ENCODE peak calls at places on chromosomes 11 and 22, in seven cellular contexts. Q is HTR-8/SVneo; T is NCI-H146; S is AG04450; A is aorta; M is cardiac septum; Z is stimulated activated CD8-positive, alpha-beta memory T cell treated with anti-CD3 and anti-CD28 coated beads, Interleukin-2, amount 100 ng/mL, for 48 hours. V is an unnamed sample.

GRCh38 chr11:22597062-22597461 is 28.6 kb downstream of the FANCF start:
- DNase-seq in M (no peak), T (no peak), Q (no peak), A (no peak), S (no peak), Z (no peak), V (no peak)

GRCh38 chr11:15584158-15584557 is 469.4 kb downstream of the INSC start:
- DNase-seq in S (no peak), A (no peak), T (no peak), M (no peak), Z (no peak), Q (no peak), V (no peak)

GRCh38 chr22:25497269-25497668 is 67.2 kb upstream of the GRK3 start:
- DNase-seq in Q (no peak), Z (no peak), M (no peak), S (no peak), A (no peak), T (no peak), V (no peak)

GRCh38 chr11:105344938-105345337 is 205.4 kb upstream of the CARD18 start:
- DNase-seq in S (no peak), Q (no peak), Z (no peak), T (peak), M (no peak), A (no peak), V (no peak)

GRCh38 chr11:62004473-62004872 is 37.0 kb upstream of the FTH1 start:
- DNase-seq in M (no peak), A (peak), Q (peak), Z (no peak), S (peak), T (no peak), V (peak)

GRCh38 chr11:63417174-63417852 is 47.7 kb downstream of the SLC22A9 start:
- DNase-seq in A (no peak), T (no peak), M (no peak), Q (no peak), S (no peak), Z (no peak), V (no peak)

GRCh38 chr11:15104166-15104565 is 10.6 kb upstream of the INSC start:
- DNase-seq in T (no peak), M (no peak), Q (no peak), Z (no peak), S (no peak), A (no peak), V (no peak)

GRCh38 chr11:125287467-125288232 is 123.1 kb downstream of the PKNOX2 start:
- DNase-seq in M (no peak), A (no peak), T (no peak), Z (no peak), Q (no peak), S (no peak), V (peak)

GRCh38 chr11:63763506-63764200 is 4.9 kb downstream of the ZFTA start:
- DNase-seq in Q (no peak), Z (no peak), A (peak), M (no peak), T (no peak), S (no peak), V (peak)

GRCh38 chr22:46813816-46814597 is 51.6 kb downstream of the TBC1D22A start:
- DNase-seq in S (no peak), A (peak), Q (no peak), T (no peak), Z (no peak), M (no peak), V (peak)

GRCh38 chr11:34570584-34570983 is 50.3 kb upstream of the EHF start:
- DNase-seq in T (peak), Q (no peak), A (no peak), S (no peak), Z (peak), M (no peak), V (no peak)

GRCh38 chr11:72224587-72225410 is at the start of gene INPPL1:
- DNase-seq in A (peak), M (no peak), Q (no peak), S (no peak), Z (peak), T (peak), V (peak)

GRCh38 chr11:101848262-101848661 is 66.5 kb upstream of the CEP126 start:
- DNase-seq in Z (no peak), Q (no peak), T (no peak), S (no peak), A (no peak), M (no peak), V (no peak)

GRCh38 chr11:6703247-6704063 is 20.3 kb upstream of the MRPL17 start:
- DNase-seq in Z (no peak), T (peak), S (no peak), A (peak), Q (peak), M (no peak), V (no peak)

GRCh38 chr11:64655901-64656601 is 65.0 kb downstream of the SLC22A12 start:
- DNase-seq in S (no peak), T (no peak), M (no peak), Z (no peak), A (no peak), Q (no peak), V (no peak)

GRCh38 chr11:112871909-112872511 is 89.2 kb upstream of the NCAM1 start:
- DNase-seq in A (no peak), Z (no peak), T (peak), S (no peak), M (no peak), Q (no peak), V (no peak)

GRCh38 chr11:1925373-1926155 is 6.1 kb downstream of the TNNT3 start:
- DNase-seq in M (no peak), Q (no peak), T (no peak), S (no peak), A (peak), Z (no peak), V (peak)

GRCh38 chr11:77542296-77542695 is 47.5 kb upstream of the AQP11 start:
- DNase-seq in Z (no peak), M (no peak), T (no peak), A (no peak), Q (no peak), S (no peak), V (no peak)

GRCh38 chr11:76768091-76769047 is 14.8 kb upstream of the TSKU start:
- DNase-seq in Z (no peak), A (peak), S (no peak), M (peak), T (no peak), Q (no peak), V (peak)

GRCh38 chr11:124801014-124801413 is 808 bp upstream of the MSANTD2 start:
- DNase-seq in Q (no peak), M (no peak), S (no peak), T (no peak), A (no peak), Z (no peak), V (no peak)

GRCh38 chr11:26558191-26558590 is 13.9 kb downstream of the MUC15 start:
- DNase-seq in T (peak), S (no peak), Q (no peak), A (no peak), Z (no peak), M (no peak), V (no peak)

GRCh38 chr11:43921561-43922294 is 20.7 kb upstream of the C11orf96 start:
- DNase-seq in M (no peak), S (no peak), Z (no peak), Q (no peak), T (no peak), A (no peak), V (no peak)

GRCh38 chr22:44024288-44024908 is at the start of gene PARVB:
- DNase-seq in M (no peak), S (no peak), A (peak), Z (no peak), Q (no peak), T (peak), V (no peak)

GRCh38 chr22:29306830-29307657 is 594 bp downstream of the GAS2L1 start:
- DNase-seq in T (peak), M (peak), Q (peak), S (no peak), A (peak), Z (no peak), V (peak)

GRCh38 chr11:70910835-70911234 is 341.5 kb downstream of the SHANK2 start:
- DNase-seq in T (no peak), Q (no peak), A (no peak), Z (no peak), S (no peak), M (peak), V (no peak)

GRCh38 chr11:112784323-112785073 is 176.7 kb upstream of the NCAM1 start:
- DNase-seq in Z (no peak), S (no peak), A (peak), Q (no peak), M (peak), T (peak), V (peak)

GRCh38 chr11:69055598-69056516 is 7.1 kb downstream of the TPCN2 start:
- DNase-seq in A (peak), Q (no peak), M (no peak), S (no peak), T (no peak), Z (no peak), V (peak)

GRCh38 chr11:14015711-14016110 is 53.2 kb downstream of the SPON1 start:
- DNase-seq in S (no peak), Q (peak), T (no peak), Z (no peak), A (no peak), M (no peak), V (no peak)

GRCh38 chr22:24153353-24153752 is 27.9 kb upstream of the SUSD2 start:
- DNase-seq in S (no peak), A (no peak), M (no peak), T (no peak), Q (no peak), Z (no peak), V (no peak)

GRCh38 chr22:23621082-23621780 is 10.9 kb downstream of the DRICH1 start:
- DNase-seq in Q (no peak), A (no peak), Z (no peak), M (peak), T (no peak), S (no peak), V (no peak)

V was measured in posterior vena cava.